ENCODE peak calls at places on chromosomes 1 and 21, in five cellular contexts. N, R, E, L and F are unnamed samples.

GRCh38 chr1:230977781-230978490 is 725 bp downstream of the TTC13 start:
- DNase-seq in E (peak), R (peak), N (peak), L (no peak), F (no peak)

GRCh38 chr1:225824522-225824921 is 14.6 kb downstream of the EPHX1 start:
- DNase-seq in L (no peak), E (no peak), N (no peak), R (no peak), F (no peak)

GRCh38 chr1:47562799-47563198 is 125.0 kb downstream of the FOXD2 start:
- DNase-seq in N (no peak), E (no peak), R (no peak), L (no peak), F (no peak)

GRCh38 chr1:39106949-39107740 is 81.0 kb downstream of the NDUFS5 start:
- DNase-seq in E (no peak), L (no peak), R (peak), N (no peak), F (no peak)

GRCh38 chr21:42724226-42724920 is 71.0 kb downstream of the PDE9A start:
- DNase-seq in L (peak), N (no peak), R (no peak), E (peak), F (peak)

GRCh38 chr1:43177691-43178090 is 5.6 kb downstream of the CFAP57 start:
- DNase-seq in L (no peak), N (no peak), E (no peak), R (no peak), F (no peak)

GRCh38 chr1:240803151-240803550 is 191.2 kb upstream of the GREM2 start:
- DNase-seq in R (no peak), L (no peak), N (no peak), E (no peak), F (peak)

GRCh38 chr1:119984771-119985170 is 84.7 kb downstream of the NOTCH2 start:
- DNase-seq in N (no peak), L (no peak), R (no peak), E (no peak), F (no peak)

GRCh38 chr21:44017601-44018000 is 5.5 kb downstream of the TRAPPC10 start:
- DNase-seq in N (no peak), L (no peak), R (no peak), E (no peak), F (no peak)

GRCh38 chr1:228668553-228669400 is 66.5 kb upstream of the RHOU start:
- DNase-seq in L (peak), R (no peak), N (no peak), E (no peak), F (peak)

GRCh38 chr1:169102567-169102966 is 3.9 kb upstream of the ATP1B1 start:
- DNase-seq in R (no peak), N (no peak), E (peak), L (no peak), F (peak)

GRCh38 chr21:38769253-38769780 is 36.4 kb upstream of the ETS2 start:
- DNase-seq in R (no peak), L (no peak), E (no peak), N (no peak), F (no peak)